ENCODE peak calls at places on chromosomes 4 and X, in seven cellular contexts. D is CD4-positive, alpha-beta memory T cell; X is CD4-positive, alpha-beta T cell; W is HepG2; K is brain microvascular endothelial cell; T is tibial nerve; V is upper lobe of right lung. C is an unnamed sample.
A peak's percentile ranks its signal among the peaks of the same experiment; 100 is the strongest.

GRCh38 chr4:31964691-31965090 is 1244.5 kb downstream of the PCDH7 start:
- DNase-seq in V (no peak), X (no peak), W (no peak), D (no peak), T (no peak), K (no peak), C (no peak)

GRCh38 chr4:82865592-82865991 is 25.4 kb downstream of the SEC31A start:
- DNase-seq in T (peak; percentile 34), W (peak; percentile 27), V (no peak), X (no peak), K (peak; percentile 75), D (peak; percentile 39), C (no peak)

GRCh38 chrX:153580700-153581386 is 18.1 kb downstream of the CCNQ start:
- DNase-seq in X (no peak), K (no peak), T (no peak), D (peak; percentile 18), V (no peak), W (peak; percentile 21), C (no peak)

GRCh38 chr4:123667496-123667895 is 270.9 kb downstream of the SPRY1 start:
- DNase-seq in D (no peak), K (peak; percentile 42), V (no peak), X (no peak), W (no peak), T (no peak), C (no peak)

GRCh38 chr4:83125738-83126141 is 11.2 kb upstream of the PLAC8 start:
- DNase-seq in T (no peak), W (no peak), X (peak; percentile 27), D (peak; percentile 73), K (no peak), V (no peak), C (no peak)

GRCh38 chr4:25814323-25814722 is 48.5 kb downstream of the SEL1L3 start:
- DNase-seq in D (no peak), T (peak; percentile 51), W (no peak), X (no peak), V (peak; percentile 74), K (peak; percentile 82), C (peak; percentile 17)

GRCh38 chr4:1344696-1345095 is 2.3 kb upstream of the UVSSA start:
- DNase-seq in D (no peak), W (no peak), V (no peak), K (no peak), X (no peak), T (no peak), C (no peak)

GRCh38 chr4:171117457-171117856 is 695.7 kb upstream of the GALNTL6 start:
- DNase-seq in V (no peak), K (no peak), X (no peak), T (no peak), W (no peak), D (no peak), C (no peak)

GRCh38 chrX:79524642-79525041 is 157.5 kb upstream of the ITM2A start:
- DNase-seq in X (no peak), K (no peak), D (no peak), T (no peak), W (no peak), V (no peak), C (no peak)

GRCh38 chr4:107760281-107760947 is 40.4 kb upstream of the PAPSS1 start:
- DNase-seq in D (no peak), T (no peak), V (no peak), W (peak; percentile 23), K (no peak), X (no peak), C (no peak)

GRCh38 chrX:121356850-121357171 is 309.4 kb downstream of the GLUD2 start:
- DNase-seq in K (no peak), T (no peak), D (no peak), X (no peak), W (no peak), V (no peak), C (no peak)

GRCh38 chr4:88820723-88821368 is 123.2 kb upstream of the NAP1L5 start:
- DNase-seq in X (no peak), T (no peak), K (no peak), V (no peak), W (no peak), D (no peak), C (no peak)

GRCh38 chrX:18424482-18425198 is 768 bp upstream of the CDKL5 start:
- DNase-seq in W (no peak), K (peak; percentile 26), V (peak; percentile 57), T (no peak), X (peak; percentile 1), D (peak; percentile 18), C (no peak)

GRCh38 chrX:77160301-77160700 is 286.9 kb upstream of the FGF16 start:
- DNase-seq in K (no peak), D (peak; percentile 10), V (peak; percentile 48), W (no peak), X (no peak), T (no peak), C (no peak)

GRCh38 chr4:94453534-94453963 is 1.8 kb downstream of the PDLIM5 start:
- DNase-seq in X (no peak), W (peak; percentile 58), D (no peak), T (no peak), V (no peak), K (no peak), C (no peak)

GRCh38 chr4:94454405-94454804 is 2.7 kb downstream of the PDLIM5 start:
- DNase-seq in T (no peak), X (no peak), D (no peak), V (no peak), K (no peak), W (no peak), C (no peak)

GRCh38 chr4:94451051-94451404 is 714 bp upstream of the PDLIM5 start:
- DNase-seq in W (no peak), T (no peak), X (no peak), D (no peak), K (no peak), V (no peak), C (no peak)

GRCh38 chr4:94451669-94452475 is at the start of gene PDLIM5:
- DNase-seq in V (peak; percentile 94), X (peak; percentile 85), D (peak; percentile 88), T (peak; percentile 78), K (peak; percentile 77), W (peak; percentile 80), C (peak; percentile 80)

DNA sequence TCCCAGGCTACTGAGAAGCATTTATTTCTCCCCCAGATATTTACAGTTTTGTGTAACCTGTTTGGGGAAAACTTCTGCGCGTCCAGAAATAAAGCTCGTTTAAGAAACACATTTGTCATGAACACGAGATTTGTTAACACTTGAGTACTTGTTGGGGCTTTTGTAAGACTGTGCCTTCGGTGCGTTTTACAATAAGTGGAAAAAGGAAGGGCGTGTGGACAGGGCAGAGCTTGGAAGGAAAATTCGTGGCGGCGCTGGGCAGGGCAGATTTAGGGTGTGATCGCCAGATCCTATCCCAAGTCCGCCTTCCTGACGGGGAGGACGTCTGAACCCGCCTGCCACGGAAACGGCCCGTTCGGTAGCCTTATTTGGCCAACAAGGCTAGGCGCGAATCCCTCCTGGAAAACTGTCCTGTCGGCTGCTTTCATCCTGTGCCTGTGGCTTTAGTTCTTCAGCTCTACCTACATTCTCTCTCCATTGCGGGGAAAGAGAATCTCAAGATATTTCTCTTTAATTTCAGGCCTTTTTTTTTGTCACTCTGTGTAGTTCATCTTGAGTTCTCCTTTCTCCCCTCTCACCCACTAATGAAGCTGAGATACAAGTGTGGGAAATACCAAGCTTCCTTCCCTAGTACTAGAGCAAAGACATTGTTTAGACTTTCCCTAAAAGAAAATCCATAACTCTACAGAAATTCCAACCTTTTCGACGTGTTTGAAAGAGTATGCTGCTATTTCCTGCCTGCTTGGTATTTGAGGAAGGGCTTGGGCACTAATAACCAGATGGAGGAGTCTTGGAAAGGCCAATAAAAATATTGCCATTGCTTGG is 946 bp downstream of the PDLIM5 start:
- DNase-seq in K (peak; percentile 63), W (peak; percentile 81), T (peak; percentile 77), D (no peak), V (peak; percentile 87), X (no peak), C (no peak)
- H3K27ac ChIP-seq in K (peak overlapping the region; percentile 94), W (peak overlapping the region; percentile 91), T (peak overlapping the region; percentile 97), D (peak overlapping the region; percentile 66), V (peak overlapping the region; percentile 96), X (no peak overlapping the region), C (peak overlapping the region; percentile 75)

DNA sequence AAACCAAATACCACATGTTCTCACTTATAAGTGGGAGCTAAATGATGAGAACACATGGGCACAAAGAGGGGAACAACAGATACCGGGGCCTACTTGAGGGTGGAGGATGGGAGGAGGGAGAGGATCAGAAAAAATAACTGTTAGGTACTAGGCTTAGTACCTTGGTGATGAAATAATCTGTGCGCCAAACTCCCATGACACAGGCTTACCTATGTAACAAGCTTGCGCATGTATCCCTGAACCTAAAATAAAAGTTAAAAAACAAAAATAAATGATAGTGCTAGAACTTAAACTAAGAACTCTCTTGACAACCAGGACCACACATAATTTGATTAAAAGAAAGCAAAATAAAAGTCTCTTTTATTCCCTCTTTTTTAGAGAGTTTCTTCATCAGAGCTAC is 150.6 kb downstream of the CHIC2 start:
- DNase-seq in V (no peak), T (no peak), W (no peak), K (no peak), D (no peak), X (no peak), C (no peak)
- H3K27ac ChIP-seq in V (no peak overlapping the region), T (no peak overlapping the region), W (no peak overlapping the region), K (no peak overlapping the region), D (no peak overlapping the region), X (no peak overlapping the region), C (no peak overlapping the region)

DNA sequence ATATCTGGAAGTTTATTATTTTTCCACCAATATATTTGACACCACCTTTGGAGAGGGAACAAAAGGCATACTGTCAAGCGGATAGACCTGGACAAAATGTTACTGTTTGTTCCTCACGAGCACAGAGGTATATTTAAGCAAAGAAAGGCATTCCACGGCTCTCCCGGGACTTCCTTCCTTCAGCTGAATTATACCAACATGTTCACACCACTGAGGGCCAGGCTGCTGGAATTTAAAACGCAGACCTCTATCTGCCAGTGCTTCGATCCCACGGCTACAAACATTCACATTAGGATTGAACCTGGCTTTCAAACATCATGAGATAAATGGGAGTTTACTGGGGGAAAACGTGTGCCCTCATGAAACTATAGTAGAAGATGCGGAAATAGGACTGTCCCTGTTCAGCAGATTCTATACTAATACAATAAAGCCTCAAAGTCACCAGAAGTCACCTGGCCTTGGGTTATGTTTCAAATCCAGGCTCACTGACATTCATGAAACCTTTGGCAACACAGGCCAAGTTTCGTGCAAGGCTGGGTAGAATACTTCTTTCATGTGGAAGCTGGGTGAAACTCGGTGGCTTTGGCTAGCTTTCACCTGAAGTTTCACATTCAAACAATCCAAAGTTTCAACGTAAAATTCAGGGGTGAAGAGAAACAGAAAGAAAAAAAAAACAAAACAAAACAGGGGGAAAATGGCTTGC is 39.5 kb downstream of the SORBS2 start:
- DNase-seq in T (no peak), W (no peak), X (no peak), D (no peak), K (no peak), V (no peak), C (no peak)
- H3K27ac ChIP-seq in T (peak overlapping the region; percentile 8), W (peak overlapping the region; percentile 96), X (no peak overlapping the region), D (no peak overlapping the region), K (peak overlapping the region; percentile 97), V (peak overlapping the region; percentile 70), C (no peak overlapping the region)

GRCh38 chr4:172985552-172985951 is 183.1 kb upstream of the GALNT7 start:
- DNase-seq in W (no peak), K (no peak), T (no peak), X (no peak), V (no peak), D (no peak), C (no peak)
- H3K27ac ChIP-seq in W (no peak overlapping the region), K (no peak overlapping the region), T (no peak overlapping the region), X (no peak overlapping the region), V (no peak overlapping the region), D (no peak overlapping the region), C (no peak overlapping the region)

GRCh38 chr4:8592366-8593267 is at the start of gene CPZ:
- DNase-seq in X (no peak), T (no peak), K (peak; percentile 32), W (peak; percentile 16), D (no peak), V (no peak), C (no peak)
- H3K27ac ChIP-seq in X (no peak within 1 kb of the TSS), T (no peak within 1 kb of the TSS), K (no peak within 1 kb of the TSS), W (no peak within 1 kb of the TSS), D (no peak within 1 kb of the TSS), V (no peak within 1 kb of the TSS), C (no peak within 1 kb of the TSS)

GRCh38 chr4:113433536-113434246 is 327.8 kb downstream of the CAMK2D start:
- DNase-seq in T (no peak), W (no peak), D (no peak), X (no peak), K (no peak), V (no peak), C (no peak)
- H3K27ac ChIP-seq in T (peak overlapping the region; percentile 10), W (no peak overlapping the region), D (no peak overlapping the region), X (no peak overlapping the region), K (peak overlapping the region; percentile 16), V (no peak overlapping the region), C (no peak overlapping the region)

C was measured in substantia nigra.